ENCODE peak calls at places on chromosome X, in ten cellular contexts. L is NCI-H2081, N is KBM-7, T is NCI-H510A treated with DMSO at 0.1 percent for 48 hours, Z is stromal cell of bone marrow, I is astrocyte, O is fibroblast of mammary gland, X is lower leg skin, E is DMS53, U is naive B cell. C is an unnamed sample.

GRCh38 chrX:37441377-37441776 is 92.2 kb downstream of the PRRG1 start:
- DNase-seq in L (no peak), N (no peak), T (no peak), Z (no peak), I (no peak), O (no peak), X (no peak), E (no peak), U (no peak), C (no peak)

GRCh38 chrX:53831662-53832635 is 145.4 kb upstream of the HUWE1 start:
- DNase-seq in L (peak), N (peak), T (peak), Z (no peak), I (peak), O (peak), X (peak), E (peak), U (peak), C (peak)

GRCh38 chrX:29478336-29479069 is 736.9 kb upstream of the MAGEB2 start:
- DNase-seq in L (peak), N (peak), T (peak), Z (no peak), I (peak), O (peak), X (no peak), E (peak), U (no peak), C (peak)

GRCh38 chrX:96982159-96982558 is 98.5 kb downstream of the RPA4 start:
- DNase-seq in L (no peak), N (no peak), T (no peak), Z (no peak), I (no peak), O (no peak), X (no peak), E (no peak), U (no peak), C (no peak)

GRCh38 chrX:21744721-21745120 is 13.2 kb downstream of the SMPX start:
- DNase-seq in L (no peak), N (no peak), T (no peak), Z (no peak), I (no peak), O (no peak), X (no peak), E (no peak), U (no peak), C (no peak)

GRCh38 chrX:151505796-151506195 is 57.7 kb upstream of the PASD1 start:
- DNase-seq in L (no peak), N (peak), T (no peak), Z (peak), I (no peak), O (peak), X (no peak), E (peak), U (no peak), C (peak)

GRCh38 chrX:41857670-41858069 is 65.7 kb downstream of the CASK start:
- DNase-seq in L (no peak), N (no peak), T (no peak), Z (no peak), I (no peak), O (no peak), X (no peak), E (no peak), U (no peak), C (no peak)

GRCh38 chrX:17564689-17565409 is 172.4 kb upstream of the SCML1 start:
- DNase-seq in L (no peak), N (no peak), T (no peak), Z (peak), I (peak), O (peak), X (no peak), E (no peak), U (no peak), C (no peak)

GRCh38 chrX:124895947-124896346 is 423.7 kb upstream of the TEX13C start:
- DNase-seq in L (peak), N (no peak), T (no peak), Z (no peak), I (no peak), O (no peak), X (no peak), E (peak), U (no peak), C (no peak)

GRCh38 chrX:68433155-68433980 is at the start of gene OPHN1:
- DNase-seq in L (no peak), N (peak), T (peak), Z (peak), I (peak), O (peak), X (peak), E (peak), U (no peak), C (peak)

GRCh38 chrX:149909324-149910177 is 19.8 kb upstream of the HSFX4 start:
- DNase-seq in L (no peak), N (no peak), T (no peak), Z (no peak), I (no peak), O (no peak), X (no peak), E (no peak), U (no peak), C (no peak)

GRCh38 chrX:54494166-54494969 is 1.7 kb downstream of the FGD1 start:
- DNase-seq in L (no peak), N (peak), T (no peak), Z (no peak), I (no peak), O (no peak), X (no peak), E (no peak), U (no peak), C (no peak)

GRCh38 chrX:154540897-154541535 is 5.6 kb downstream of the G6PD start:
- DNase-seq in L (no peak), N (no peak), T (no peak), Z (no peak), I (peak), O (no peak), X (no peak), E (peak), U (no peak), C (no peak)

GRCh38 chrX:663841-664240 is 33.2 kb downstream of the SHOX start:
- DNase-seq in L (no peak), N (no peak), T (no peak), Z (no peak), I (no peak), O (no peak), X (peak), E (no peak), U (no peak), C (no peak)

GRCh38 chrX:70042399-70043371 is 7.1 kb downstream of the AWAT2 start:
- DNase-seq in L (no peak), N (no peak), T (no peak), Z (no peak), I (no peak), O (peak), X (peak), E (peak), U (no peak), C (no peak)

GRCh38 chrX:53235566-53235965 is 10.6 kb upstream of the KDM5C start:
- DNase-seq in L (no peak), N (no peak), T (no peak), Z (no peak), I (no peak), O (no peak), X (no peak), E (no peak), U (no peak), C (no peak)

GRCh38 chrX:136176399-136176825 is 29.1 kb downstream of the FHL1 start:
- DNase-seq in L (no peak), N (no peak), T (no peak), Z (peak), I (peak), O (peak), X (no peak), E (no peak), U (no peak), C (no peak)

GRCh38 chrX:132648870-132649269 is 160.0 kb upstream of the MBNL3 start:
- DNase-seq in L (no peak), N (no peak), T (no peak), Z (peak), I (peak), O (no peak), X (no peak), E (no peak), U (no peak), C (no peak)

GRCh38 chrX:18855919-18856644 is 127.8 kb downstream of the PHKA2 start:
- DNase-seq in L (no peak), N (peak), T (no peak), Z (no peak), I (peak), O (peak), X (no peak), E (no peak), U (no peak), C (peak)

GRCh38 chrX:125205918-125206665 is 113.6 kb upstream of the TEX13C start:
- DNase-seq in L (peak), N (no peak), T (peak), Z (no peak), I (no peak), O (no peak), X (no peak), E (peak), U (no peak), C (peak)

GRCh38 chrX:78595901-78596502 is 63.1 kb downstream of the RTL3 start:
- DNase-seq in L (no peak), N (peak), T (no peak), Z (no peak), I (no peak), O (peak), X (no peak), E (peak), U (no peak), C (peak)

C was measured in SK-MEL-5.